ENCODE peak calls at places on chromosomes 4 and X, in eight cellular contexts. G, M, Y, U, L, P, X and E are unnamed samples.

GRCh38 chr4:73855406-73855805 is 2.3 kb downstream of the PF4V1 start:
- DNase-seq in G (no peak), M (no peak), Y (no peak), U (no peak), L (no peak), P (no peak), X (no peak), E (no peak)

GRCh38 chr4:6760865-6761264 is 21.7 kb upstream of the KIAA0232 start:
- DNase-seq in G (no peak), M (no peak), Y (no peak), U (no peak), L (no peak), P (no peak), X (no peak), E (no peak)

GRCh38 chr4:45155081-45155777 is 428.9 kb upstream of the GNPDA2 start:
- DNase-seq in G (no peak), M (no peak), Y (peak; percentile 71), U (no peak), L (no peak), P (no peak), X (no peak), E (no peak)

GRCh38 chr4:157004279-157005161 is 32.9 kb upstream of the PDGFC start:
- DNase-seq in G (no peak), M (no peak), Y (peak; percentile 40), U (no peak), L (no peak), P (no peak), X (no peak), E (no peak)

GRCh38 chrX:67408423-67409079 is 135.3 kb upstream of the AR start:
- DNase-seq in G (no peak), M (no peak), Y (no peak), U (no peak), L (no peak), P (no peak), X (no peak), E (no peak)

GRCh38 chr4:98290511-98290910 is 29.3 kb downstream of the RAP1GDS1 start:
- DNase-seq in G (no peak), M (peak; percentile 41), Y (peak; percentile 8), U (no peak), L (no peak), P (no peak), X (no peak), E (no peak)

GRCh38 chr4:101331017-101331416 is 16.3 kb downstream of the PPP3CA start:
- DNase-seq in G (no peak), M (no peak), Y (no peak), U (no peak), L (no peak), P (no peak), X (no peak), E (no peak)

GRCh38 chr4:48780867-48781219 is 764 bp upstream of the FRYL start:
- DNase-seq in G (no peak), M (peak; percentile 47), Y (peak; percentile 39), U (no peak), L (no peak), P (peak; percentile 59), X (peak; percentile 34), E (peak; percentile 10)

GRCh38 chrX:107718156-107718621 is 57.4 kb downstream of the TSC22D3 start:
- DNase-seq in G (peak; percentile 52), M (peak; percentile 64), Y (peak; percentile 88), U (peak; percentile 84), L (peak; percentile 87), P (peak; percentile 76), X (peak; percentile 90), E (no peak)

GRCh38 chrX:88881536-88881935 is 134.5 kb downstream of the CPXCR1 start:
- DNase-seq in G (no peak), M (no peak), Y (no peak), U (no peak), L (no peak), P (no peak), X (no peak), E (no peak)

GRCh38 chr4:74032064-74032463 is 6.4 kb downstream of the CXCL3 start:
- DNase-seq in G (no peak), M (no peak), Y (peak; percentile 78), U (no peak), L (no peak), P (no peak), X (no peak), E (no peak)

GRCh38 chrX:84475596-84475995 is 26.7 kb downstream of the HDX start:
- DNase-seq in G (no peak), M (no peak), Y (no peak), U (no peak), L (no peak), P (no peak), X (no peak), E (no peak)

GRCh38 chr4:15674926-15675325 is 6.7 kb upstream of the FAM200B start:
- DNase-seq in G (peak; percentile 30), M (no peak), Y (no peak), U (no peak), L (no peak), P (no peak), X (no peak), E (no peak)

GRCh38 chr4:112968456-112969159 is 80.8 kb upstream of the ANK2 start:
- DNase-seq in G (no peak), M (peak; percentile 19), Y (peak; percentile 58), U (no peak), L (no peak), P (no peak), X (no peak), E (no peak)

GRCh38 chr4:86935833-86936721 is 1.3 kb downstream of the AFF1 start:
- DNase-seq in G (peak; percentile 30), M (peak; percentile 45), Y (peak; percentile 70), U (peak; percentile 81), L (no peak), P (peak; percentile 91), X (peak; percentile 73), E (peak; percentile 86)

GRCh38 chrX:17174671-17175070 is 200.3 kb upstream of the NHS start:
- DNase-seq in G (no peak), M (no peak), Y (no peak), U (no peak), L (no peak), P (no peak), X (no peak), E (no peak)

GRCh38 chrX:17448188-17448587 is 73.2 kb downstream of the NHS start:
- DNase-seq in G (no peak), M (no peak), Y (no peak), U (no peak), L (no peak), P (no peak), X (no peak), E (no peak)

GRCh38 chr4:75895744-75896314 is 6.4 kb downstream of the PPEF2 start:
- DNase-seq in G (peak; percentile 37), M (no peak), Y (peak; percentile 38), U (no peak), L (no peak), P (peak; percentile 56), X (no peak), E (peak; percentile 3)

GRCh38 chrX:78708171-78708570 is 39.3 kb upstream of the LPAR4 start:
- DNase-seq in G (no peak), M (peak; percentile 1), Y (peak; percentile 62), U (no peak), L (no peak), P (peak; percentile 73), X (no peak), E (no peak)

GRCh38 chr4:28443786-28444412 is 1583.3 kb downstream of the STIM2 start:
- DNase-seq in G (no peak), M (no peak), Y (peak; percentile 58), U (no peak), L (no peak), P (no peak), X (no peak), E (no peak)

GRCh38 chrX:2785538-2785937 is 33.7 kb downstream of the XG start:
- DNase-seq in G (no peak), M (no peak), Y (no peak), U (no peak), L (no peak), P (no peak), X (no peak), E (no peak)

GRCh38 chrX:41900321-41900720 is 23.0 kb downstream of the CASK start:
- DNase-seq in G (no peak), M (no peak), Y (no peak), U (no peak), L (no peak), P (no peak), X (no peak), E (no peak)

GRCh38 chr4:101175896-101176676 is 171.2 kb downstream of the PPP3CA start:
- DNase-seq in G (no peak), M (no peak), Y (no peak), U (peak; percentile 36), L (no peak), P (no peak), X (no peak), E (no peak)

GRCh38 chr4:27278615-27279014 is 418.0 kb downstream of the STIM2 start:
- DNase-seq in G (no peak), M (no peak), Y (peak; percentile 46), U (no peak), L (no peak), P (peak; percentile 39), X (no peak), E (no peak)

GRCh38 chrX:44667771-44668170 is 125.1 kb upstream of the FUNDC1 start:
- DNase-seq in G (no peak), M (no peak), Y (no peak), U (no peak), L (no peak), P (no peak), X (no peak), E (no peak)

GRCh38 chr4:141099326-141099725 is 33.9 kb downstream of the RNF150 start:
- DNase-seq in G (no peak), M (no peak), Y (peak; percentile 5), U (no peak), L (no peak), P (no peak), X (no peak), E (no peak)

GRCh38 chrX:152641256-152641875 is 3.7 kb downstream of the GABRQ start:
- DNase-seq in G (no peak), M (no peak), Y (no peak), U (no peak), L (no peak), P (no peak), X (no peak), E (no peak)

GRCh38 chr4:188971125-188971524 is 831.9 kb downstream of the TRIML1 start:
- DNase-seq in G (no peak), M (no peak), Y (peak; percentile 48), U (no peak), L (no peak), P (peak; percentile 31), X (no peak), E (no peak)

GRCh38 chr4:169234137-169234855 is 36.5 kb downstream of the SH3RF1 start:
- DNase-seq in G (no peak), M (no peak), Y (no peak), U (no peak), L (no peak), P (no peak), X (no peak), E (no peak)

GRCh38 chr4:89661490-89661889 is 175.5 kb downstream of the SNCA start:
- DNase-seq in G (no peak), M (no peak), Y (peak; percentile 41), U (no peak), L (no peak), P (no peak), X (no peak), E (no peak)

GRCh38 chr4:82748176-82748575 is 50.4 kb downstream of the SCD5 start:
- DNase-seq in G (no peak), M (no peak), Y (no peak), U (no peak), L (no peak), P (no peak), X (no peak), E (no peak)

GRCh38 chrX:22686138-22686541 is 313.6 kb upstream of the DDX53 start:
- DNase-seq in G (no peak), M (peak; percentile 2), Y (peak; percentile 84), U (no peak), L (no peak), P (peak; percentile 4), X (peak; percentile 35), E (no peak)

GRCh38 chrX:111095974-111096870 is at the start of gene PAK3:
- DNase-seq in G (peak; percentile 4), M (peak; percentile 2), Y (peak; percentile 48), U (peak; percentile 44), L (no peak), P (no peak), X (peak; percentile 66), E (no peak)

GRCh38 chr4:99029018-99029735 is 33.7 kb downstream of the METAP1 start:
- DNase-seq in G (no peak), M (no peak), Y (no peak), U (no peak), L (no peak), P (no peak), X (no peak), E (no peak)